ENCODE peak calls at places on chromosomes 5 and 9, in four cellular contexts. D, S, G and B are unnamed samples.

GRCh38 chr5:5363045-5363444 is 59.4 kb upstream of the ICE1 start:
- DNase-seq in G (no peak), D (no peak), S (peak), B (no peak)

GRCh38 chr5:124583469-124584350 is 162.7 kb downstream of the ZNF608 start:
- DNase-seq in S (no peak), D (peak), G (peak), B (peak)

GRCh38 chr5:55319481-55319880 is 11.7 kb downstream of the MTREX start:
- DNase-seq in D (no peak), G (no peak), S (no peak), B (no peak)

GRCh38 chr5:76257225-76257833 is 145.8 kb upstream of the IQGAP2 start:
- DNase-seq in G (no peak), S (no peak), D (no peak), B (no peak)

GRCh38 chr5:158385982-158386381 is 527.0 kb upstream of the CLINT1 start:
- DNase-seq in G (no peak), S (no peak), D (no peak), B (no peak)

GRCh38 chr9:92882276-92882675 is 4.4 kb upstream of the ZNF484 start:
- DNase-seq in D (no peak), G (no peak), S (no peak), B (no peak)

GRCh38 chr9:86126998-86127972 is 27.9 kb upstream of the GOLM1 start:
- DNase-seq in D (peak), G (no peak), S (no peak), B (no peak)

GRCh38 chr5:103465891-103466290 is 96.7 kb downstream of the NUDT12 start:
- DNase-seq in S (no peak), D (no peak), G (no peak), B (no peak)

GRCh38 chr5:78547731-78548189 is 100.8 kb downstream of the LHFPL2 start:
- DNase-seq in S (no peak), D (no peak), G (no peak), B (no peak)

GRCh38 chr5:61397238-61397637 is 65.2 kb downstream of the ZSWIM6 start:
- DNase-seq in D (no peak), G (no peak), S (no peak), B (no peak)

GRCh38 chr5:178333821-178334481 is 101.3 kb upstream of the PHYKPL start:
- DNase-seq in G (no peak), D (no peak), S (peak), B (no peak)

GRCh38 chr5:57458443-57458842 is 24.2 kb downstream of the ACTBL2 start:
- DNase-seq in G (no peak), D (no peak), S (no peak), B (no peak)

GRCh38 chr9:113485761-113486115 is 22.2 kb downstream of the RGS3 start:
- DNase-seq in S (no peak), G (no peak), D (no peak), B (no peak)

GRCh38 chr5:76082790-76083554 is at the start of gene SV2C:
- DNase-seq in G (no peak), S (peak), D (no peak), B (peak)

GRCh38 chr9:137295313-137296213 is 6.5 kb downstream of the NRARP start:
- DNase-seq in S (no peak), D (peak), G (no peak), B (peak)

GRCh38 chr9:69314547-69314946 is 10.5 kb upstream of the ENTREP1 start:
- DNase-seq in D (no peak), S (no peak), G (no peak), B (no peak)

GRCh38 chr5:27252911-27253310 is 214.5 kb upstream of the CDH9 start:
- DNase-seq in S (no peak), D (no peak), G (peak), B (no peak)

GRCh38 chr9:94932647-94933415 is 206.3 kb downstream of the AOPEP start:
- DNase-seq in D (no peak), S (no peak), G (no peak), B (no peak)

GRCh38 chr5:167853421-167853820 is 438.0 kb upstream of the WWC1 start:
- DNase-seq in D (no peak), S (no peak), G (no peak), B (no peak)

GRCh38 chr5:164097747-164098146 is 592.3 kb downstream of the MAT2B start:
- DNase-seq in D (no peak), S (no peak), G (no peak), B (no peak)

GRCh38 chr5:138985256-138985655 is 110.1 kb upstream of the LRRTM2 start:
- DNase-seq in D (no peak), G (no peak), S (no peak), B (no peak)

GRCh38 chr9:105958587-105958986 is 264.2 kb downstream of the TMEM38B start:
- DNase-seq in G (no peak), D (no peak), S (no peak), B (no peak)

GRCh38 chr9:38065369-38066075 is 3.5 kb downstream of the SHB start:
- DNase-seq in S (no peak), G (no peak), D (peak), B (no peak)

GRCh38 chr5:33379757-33380156 is 61.0 kb upstream of the TARS1 start:
- DNase-seq in S (peak), D (peak), G (no peak), B (no peak)

GRCh38 chr9:121192959-121193645 is 8.6 kb downstream of the RAB14 start:
- DNase-seq in S (no peak), G (no peak), D (no peak), B (no peak)

GRCh38 chr9:71079451-71079850 is 42.0 kb downstream of the TRPM3 start:
- DNase-seq in G (no peak), D (no peak), S (no peak), B (no peak)

DNA sequence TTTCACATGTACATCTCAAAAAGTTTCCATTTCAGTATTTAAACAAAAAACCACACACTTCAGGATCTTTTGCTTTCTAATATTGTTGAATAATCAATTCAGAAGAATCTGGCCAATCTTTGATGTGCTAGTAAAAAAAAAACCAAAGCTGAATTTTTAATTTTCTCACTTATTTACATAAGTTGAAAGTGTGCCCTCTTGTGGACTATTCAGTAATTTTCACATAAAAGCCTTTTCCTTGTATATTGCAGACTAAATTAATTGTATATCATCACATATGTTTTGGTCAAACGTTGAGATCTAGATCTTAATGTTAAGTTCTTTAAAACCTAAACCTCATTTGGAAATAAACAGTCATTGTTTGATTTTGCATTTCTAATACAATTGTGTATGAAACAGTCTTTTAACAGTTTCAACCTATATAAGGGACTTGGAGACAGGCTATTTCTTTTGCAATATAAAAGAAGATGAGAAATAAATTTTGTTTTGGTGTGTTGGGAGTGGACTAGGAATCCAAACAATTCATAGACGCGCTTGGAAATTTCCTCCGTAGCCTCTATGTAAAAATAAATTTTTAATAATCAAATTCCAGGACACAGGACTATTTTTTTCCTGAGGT is 68.1 kb downstream of the NIPBL start:
- DNase-seq in G (no peak), D (peak), S (peak), B (no peak)
- TF ChIP-seq SPI1 in G (no peak), D (no peak), S (no peak), B (no peak)

DNA sequence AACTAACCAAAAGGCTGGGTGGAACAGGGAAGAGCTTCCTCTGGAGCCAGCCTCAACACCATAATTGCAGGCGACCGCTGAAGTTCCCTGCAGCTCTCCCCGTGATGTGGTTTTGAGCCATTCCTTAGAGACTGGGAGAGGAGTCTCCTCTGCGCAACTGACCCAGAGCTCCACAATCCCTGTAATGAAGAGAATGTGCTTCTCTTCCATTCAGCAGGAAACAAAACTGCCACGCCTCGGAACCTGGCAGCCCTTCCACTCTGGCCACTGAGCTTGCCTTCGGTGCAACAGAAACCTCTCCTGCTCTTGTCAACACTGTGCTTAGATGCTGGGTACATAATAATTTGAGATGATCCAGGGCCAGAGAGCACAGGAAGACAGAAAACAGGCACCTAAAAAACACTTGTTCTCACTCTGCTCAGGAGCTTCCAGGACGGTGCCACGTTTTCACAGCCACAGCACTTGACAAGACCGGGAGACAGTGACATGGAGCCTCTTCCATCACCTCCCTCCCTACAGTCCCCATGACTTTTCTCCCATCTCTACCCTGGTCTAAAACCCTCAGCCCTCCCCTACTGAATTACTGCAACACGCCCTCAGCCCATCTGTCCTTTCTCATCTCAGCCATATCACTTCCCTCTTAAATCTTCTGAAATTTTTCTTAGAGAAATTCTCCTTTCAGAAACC is 126.1 kb downstream of the MYO10 start:
- DNase-seq in S (no peak), D (no peak), G (no peak), B (no peak)
- TF ChIP-seq SPI1 in S (no peak), D (no peak), G (no peak), B (no peak)

DNA sequence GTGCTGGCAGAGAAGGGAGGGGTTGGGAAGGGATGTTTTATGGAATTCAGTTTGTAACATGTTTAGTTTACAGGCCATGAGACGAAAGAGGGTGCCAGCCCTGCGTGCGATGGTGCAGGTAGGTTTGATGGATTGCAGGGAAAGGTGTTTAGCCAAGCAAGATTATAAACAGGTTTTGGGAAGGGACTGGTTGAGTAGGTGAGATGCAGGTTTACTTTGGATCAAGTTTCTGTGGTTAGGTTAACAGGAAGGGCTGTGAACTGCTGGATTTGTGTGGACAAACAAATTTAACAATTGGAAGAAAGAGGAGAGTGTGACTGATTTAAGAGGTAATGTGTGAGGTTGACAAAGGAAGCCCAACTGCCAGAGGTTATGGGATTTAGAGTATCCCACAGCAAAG is 32.6 kb upstream of the GPX3 start:
- DNase-seq in D (no peak), S (no peak), G (no peak), B (no peak)
- TF ChIP-seq SPI1 in D (no peak), S (no peak), G (no peak), B (no peak)

GRCh38 chr9:97788763-97789663 is 64.0 kb upstream of the FOXE1 start:
- DNase-seq in G (no peak), D (no peak), S (no peak), B (no peak)

GRCh38 chr9:97781902-97782301 is 71.1 kb upstream of the FOXE1 start:
- DNase-seq in S (no peak), D (no peak), G (no peak), B (no peak)

GRCh38 chr9:97790542-97790941 is 62.5 kb upstream of the FOXE1 start:
- DNase-seq in G (no peak), S (no peak), D (no peak), B (no peak)

GRCh38 chr9:97787551-97787950 is 65.5 kb upstream of the FOXE1 start:
- DNase-seq in D (no peak), S (no peak), G (no peak), B (no peak)

GRCh38 chr9:97786341-97786740 is 66.7 kb upstream of the FOXE1 start:
- DNase-seq in D (no peak), G (no peak), S (no peak), B (no peak)
- TF ChIP-seq SPI1 in D (no peak), G (no peak), S (no peak), B (no peak)

GRCh38 chr5:50962934-50963646 is 296.7 kb downstream of the PARP8 start:
- DNase-seq in G (no peak), S (peak), D (peak), B (peak)

GRCh38 chr5:50965621-50966362 is 299.4 kb downstream of the PARP8 start:
- DNase-seq in S (no peak), G (no peak), D (no peak), B (no peak)

GRCh38 chr5:50967388-50968039 is 301.1 kb downstream of the PARP8 start:
- DNase-seq in G (no peak), D (no peak), S (no peak), B (no peak)

GRCh38 chr5:50966986-50967385 is 300.5 kb downstream of the PARP8 start:
- DNase-seq in D (no peak), S (no peak), G (no peak), B (no peak)

GRCh38 chr5:50963647-50964584 is 297.5 kb downstream of the PARP8 start:
- DNase-seq in S (no peak), D (no peak), G (no peak), B (no peak)
- TF ChIP-seq SPI1 in S (no peak), D (no peak), G (no peak), B (no peak)

DNA sequence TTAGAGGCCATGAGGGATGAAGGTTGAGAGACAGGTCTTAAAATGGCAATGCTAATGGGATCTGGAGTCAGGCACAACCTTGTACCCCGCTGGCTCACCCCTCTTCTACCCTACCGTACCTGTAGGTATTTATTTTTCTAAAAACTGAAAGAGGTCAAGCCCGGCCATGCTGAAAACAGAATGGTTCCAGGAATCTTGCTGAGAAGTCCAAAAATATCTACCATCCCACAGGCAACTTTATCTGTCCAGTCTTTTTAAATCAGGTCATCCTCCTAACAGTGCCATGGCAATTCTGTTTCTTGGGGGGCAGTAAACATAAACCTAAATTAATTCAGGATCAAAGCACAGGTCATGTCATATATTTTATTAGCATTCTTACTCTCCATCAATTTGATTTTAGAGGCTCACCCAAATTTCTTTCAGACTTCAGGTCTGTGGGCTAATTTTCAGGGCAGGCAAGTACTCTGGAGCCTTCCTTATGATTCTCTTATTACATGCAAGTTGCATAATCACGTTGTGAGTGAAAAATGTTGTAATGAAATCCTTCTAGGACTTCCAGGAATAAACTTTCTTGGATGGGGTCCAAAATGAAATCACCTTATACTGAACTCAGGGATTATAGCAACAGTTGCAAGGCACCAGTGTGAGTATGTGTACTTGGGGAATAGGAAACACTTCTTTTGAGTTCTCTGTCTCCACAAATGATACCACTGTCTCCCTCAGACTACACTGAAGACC is 102.7 kb upstream of the NREP start:
- DNase-seq in G (no peak), D (no peak), S (no peak), B (no peak)
- TF ChIP-seq SPI1 in G (no peak), D (no peak), S (no peak), B (no peak)